ENCODE peak calls at places on chromosomes 5 and 9, in six cellular contexts. C, D, J, V, O and U are unnamed samples.

GRCh38 chr9:86531273-86531672 is 177.1 kb upstream of the TUT7 start:
- DNase-seq in J (no peak), D (no peak), V (no peak), C (no peak), O (no peak), U (peak; percentile 95)

GRCh38 chr9:131271506-131271931 is 4.8 kb downstream of the FAM78A start:
- DNase-seq in C (no peak), O (no peak), J (no peak), V (no peak), D (no peak), U (no peak)

GRCh38 chr5:68047035-68047434 is 168.5 kb upstream of the PIK3R1 start:
- DNase-seq in O (no peak), J (no peak), V (no peak), C (no peak), D (no peak), U (no peak)

GRCh38 chr5:122163151-122164069 is 34.1 kb downstream of the ZNF474 start:
- DNase-seq in J (no peak), D (peak; percentile 76), C (no peak), V (no peak), O (no peak), U (peak; percentile 87)

GRCh38 chr5:68074048-68074632 is 141.4 kb upstream of the PIK3R1 start:
- DNase-seq in C (no peak), J (no peak), D (no peak), O (no peak), V (no peak), U (no peak)

GRCh38 chr9:72065076-72065475 is 4.7 kb upstream of the C9orf57 start:
- DNase-seq in V (no peak), J (no peak), D (no peak), O (no peak), C (no peak), U (no peak)

GRCh38 chr5:134101686-134102439 is 12.6 kb upstream of the TCF7 start:
- DNase-seq in V (peak; percentile 65), O (peak; percentile 72), J (peak; percentile 48), C (peak; percentile 78), D (no peak), U (peak; percentile 60)

GRCh38 chr9:37271679-37272078 is 150.8 kb upstream of the GRHPR start:
- DNase-seq in O (no peak), J (no peak), D (no peak), C (no peak), V (no peak), U (no peak)

GRCh38 chr5:168317521-168318147 is 26.2 kb downstream of the WWC1 start:
- DNase-seq in O (no peak), V (no peak), C (no peak), D (no peak), J (peak; percentile 64), U (peak; percentile 39)

GRCh38 chr5:152499816-152500575 is 94.9 kb upstream of the NMUR2 start:
- DNase-seq in D (no peak), C (no peak), O (no peak), J (no peak), V (no peak), U (no peak)

DNA sequence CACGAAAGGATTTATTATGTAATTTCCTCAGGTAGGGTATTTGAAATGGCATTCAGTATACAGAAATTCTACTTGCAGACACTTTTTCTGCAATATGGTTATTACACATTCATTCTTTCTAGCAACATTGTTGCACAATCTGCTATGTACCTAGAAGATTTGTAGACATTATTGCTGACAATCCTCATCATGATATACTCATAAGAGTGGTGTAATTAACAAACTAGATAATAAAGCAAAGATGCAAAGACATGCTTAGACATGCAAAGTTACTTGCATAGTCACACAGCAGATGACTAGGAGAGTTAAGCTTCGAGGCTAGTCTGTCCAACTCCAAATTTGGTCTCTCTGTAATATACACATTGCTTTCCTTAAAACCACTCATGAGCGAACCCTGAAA is 317.1 kb downstream of the ASTN2 start:
- DNase-seq in C (no peak), V (no peak), O (no peak), J (no peak), D (no peak), U (no peak)
- H3K4me1 ChIP-seq in C (no peaks in the 10 kb centered on the region), V (no peaks in the 10 kb centered on the region), O (no peaks in the 10 kb centered on the region), J (no peaks in the 10 kb centered on the region), D (peaks cover 15% of the 10 kb centered on the region), U (no peaks in the 10 kb centered on the region)

GRCh38 chr9:95754533-95755420 is 120.7 kb upstream of the ERCC6L2 start:
- DNase-seq in D (no peak), V (no peak), J (no peak), C (no peak), O (no peak), U (peak; percentile 17)
- H3K4me1 ChIP-seq in D (peaks cover 61% of the 10 kb centered on the region), V (peaks cover 17% of the 10 kb centered on the region), J (peaks cover 5% of the 10 kb centered on the region), C (peaks cover 15% of the 10 kb centered on the region), O (no peaks in the 10 kb centered on the region), U (peaks cover 37% of the 10 kb centered on the region)

GRCh38 chr5:45383985-45384384 is 312.2 kb downstream of the HCN1 start:
- DNase-seq in O (no peak), V (no peak), J (peak; percentile 35), D (no peak), C (no peak), U (peak; percentile 37)
- H3K4me1 ChIP-seq in O (no peaks in the 10 kb centered on the region), V (no peaks in the 10 kb centered on the region), J (peaks cover 29% of the 10 kb centered on the region), D (no peaks in the 10 kb centered on the region), C (no peaks in the 10 kb centered on the region), U (peaks cover 40% of the 10 kb centered on the region)

DNA sequence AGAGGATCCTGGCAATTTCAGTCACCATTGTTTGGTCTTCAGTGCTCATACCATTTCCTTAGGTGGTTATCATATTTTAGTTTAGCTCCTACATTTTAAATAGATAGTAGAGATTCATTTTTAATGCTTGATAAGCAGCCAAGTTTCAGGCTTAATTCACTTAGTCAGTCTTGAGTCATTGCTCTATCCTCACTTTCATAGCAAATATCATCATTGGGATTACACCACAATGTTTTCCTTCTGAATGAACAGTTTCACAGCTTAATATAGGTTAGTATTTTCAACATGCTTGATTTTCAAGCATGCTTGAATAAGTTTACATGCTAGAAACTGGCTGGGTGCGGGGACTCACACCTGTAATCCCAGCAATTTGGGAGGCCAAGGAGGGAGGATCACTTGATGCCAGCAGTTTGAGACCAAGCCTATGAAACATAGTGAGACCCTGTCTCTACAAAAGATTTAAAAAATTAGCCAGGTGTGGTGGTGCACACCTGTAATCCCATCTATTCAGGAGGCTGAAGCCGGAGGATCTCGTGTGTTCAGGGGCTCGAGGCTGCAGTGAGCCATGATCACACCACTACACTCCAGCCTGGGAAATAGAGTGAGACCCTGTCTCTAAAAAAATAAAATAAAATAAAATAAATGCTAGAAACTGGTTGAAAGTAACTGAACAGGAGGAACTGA is 339.9 kb downstream of the ADGRV1 start:
- DNase-seq in C (no peak), D (no peak), J (no peak), O (no peak), V (no peak), U (no peak)
- H3K4me1 ChIP-seq in C (peaks cover 12% of the 10 kb centered on the region), D (peaks cover 11% of the 10 kb centered on the region), J (no peaks in the 10 kb centered on the region), O (no peaks in the 10 kb centered on the region), V (no peaks in the 10 kb centered on the region), U (peaks cover 6% of the 10 kb centered on the region)

GRCh38 chr9:133857639-133858038 is 119.5 kb upstream of the SARDH start:
- DNase-seq in V (no peak), J (no peak), O (no peak), C (no peak), D (no peak), U (no peak)

GRCh38 chr9:133855802-133856592 is 117.8 kb upstream of the SARDH start:
- DNase-seq in J (peak; percentile 89), V (no peak), C (peak; percentile 34), D (peak; percentile 72), O (peak; percentile 87), U (no peak)

GRCh38 chr9:133861103-133861502 is 123.0 kb upstream of the SARDH start:
- DNase-seq in D (no peak), J (no peak), V (no peak), C (no peak), O (no peak), U (no peak)

GRCh38 chr9:133856798-133857197 is 118.6 kb upstream of the SARDH start:
- DNase-seq in C (no peak), O (no peak), D (no peak), V (no peak), J (no peak), U (no peak)

GRCh38 chr9:133858771-133859170 is 120.6 kb upstream of the SARDH start:
- DNase-seq in C (no peak), O (no peak), V (no peak), J (no peak), D (no peak), U (no peak)
- H3K4me1 ChIP-seq in C (peaks cover 14% of the 10 kb centered on the region), O (peaks cover 6% of the 10 kb centered on the region), V (no peaks in the 10 kb centered on the region), J (peaks cover 5% of the 10 kb centered on the region), D (no peaks in the 10 kb centered on the region), U (no peaks in the 10 kb centered on the region)

GRCh38 chr5:132408456-132408855 is 38.9 kb downstream of the SLC22A5 start:
- DNase-seq in V (no peak), C (no peak), J (no peak), D (no peak), O (no peak), U (no peak)
- H3K4me1 ChIP-seq in V (peaks cover 32% of the 10 kb centered on the region), C (peaks cover 27% of the 10 kb centered on the region), J (peaks cover 31% of the 10 kb centered on the region), D (peaks cover 50% of the 10 kb centered on the region), O (peaks cover 9% of the 10 kb centered on the region), U (peaks cover 10% of the 10 kb centered on the region)

GRCh38 chr9:76720245-76720644 is 44.0 kb upstream of the PCA3 start:
- DNase-seq in J (no peak), O (no peak), V (no peak), C (no peak), D (no peak), U (no peak)
- H3K4me1 ChIP-seq in J (peaks cover 15% of the 10 kb centered on the region), O (no peaks in the 10 kb centered on the region), V (no peaks in the 10 kb centered on the region), C (peaks cover 3% of the 10 kb centered on the region), D (peaks cover 34% of the 10 kb centered on the region), U (no peaks in the 10 kb centered on the region)

GRCh38 chr9:2630158-2630557 is 8.6 kb downstream of the VLDLR start:
- DNase-seq in O (no peak), C (no peak), J (no peak), V (no peak), D (no peak), U (no peak)
- H3K4me1 ChIP-seq in O (no peaks in the 10 kb centered on the region), C (no peaks in the 10 kb centered on the region), J (no peaks in the 10 kb centered on the region), V (no peaks in the 10 kb centered on the region), D (peaks cover 44% of the 10 kb centered on the region), U (no peaks in the 10 kb centered on the region)

DNA sequence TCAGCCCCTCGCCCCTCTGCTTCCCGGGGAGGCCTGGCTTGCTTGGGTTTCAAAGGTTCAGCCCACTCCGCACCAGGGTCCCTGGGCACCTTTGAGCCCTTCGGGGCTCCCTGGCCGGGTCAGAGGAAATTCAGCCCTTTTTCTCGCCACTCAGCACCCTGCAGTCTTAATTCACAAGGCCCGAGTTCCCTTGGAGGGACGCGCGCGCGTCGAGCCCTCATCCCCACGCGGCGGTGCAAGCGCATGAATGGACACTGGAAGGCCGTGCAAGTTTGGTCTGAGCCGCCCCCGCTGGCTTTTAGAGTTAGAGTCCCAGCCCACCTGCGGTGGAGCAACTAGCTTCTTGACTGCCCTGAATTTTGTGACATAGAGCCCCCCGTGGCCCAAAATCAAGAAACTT is 4.5 kb downstream of the EBF1 start:
- DNase-seq in V (no peak), O (no peak), J (no peak), C (no peak), D (peak; percentile 77), U (no peak)
- H3K4me1 ChIP-seq in V (peaks cover 26% of the 10 kb centered on the region), O (no peaks in the 10 kb centered on the region), J (peaks cover 8% of the 10 kb centered on the region), C (peaks cover 13% of the 10 kb centered on the region), D (peaks cover 48% of the 10 kb centered on the region), U (peaks cover 17% of the 10 kb centered on the region)

DNA sequence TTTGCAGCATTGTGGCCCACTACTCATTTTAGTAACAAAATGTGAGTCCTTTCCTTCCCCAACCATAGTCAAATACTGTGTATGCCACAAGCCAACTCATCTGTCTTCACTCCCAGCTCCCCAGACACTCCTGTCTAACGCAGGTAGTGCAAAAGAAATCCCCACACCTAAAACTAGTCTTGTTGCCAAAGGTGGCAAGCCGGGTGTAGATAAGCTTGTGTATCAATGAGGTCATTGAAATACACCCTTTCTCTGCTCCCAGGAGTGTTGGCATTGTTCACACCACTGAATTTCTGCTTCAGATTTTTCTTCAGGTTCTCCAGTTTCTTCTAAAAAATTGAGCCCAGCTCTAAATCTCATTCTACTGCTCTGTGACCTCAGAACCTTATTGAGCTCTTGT is 19.7 kb upstream of the RGS7BP start:
- DNase-seq in V (no peak), D (no peak), C (no peak), J (no peak), O (no peak), U (no peak)
- H3K4me1 ChIP-seq in V (no peaks in the 10 kb centered on the region), D (no peaks in the 10 kb centered on the region), C (no peaks in the 10 kb centered on the region), J (no peaks in the 10 kb centered on the region), O (no peaks in the 10 kb centered on the region), U (no peaks in the 10 kb centered on the region)